ENCODE peak calls at places on chromosomes 7 and 10, in ten cellular contexts. O, L, H, D, T, C, J, V, Y and X are unnamed samples.

GRCh38 chr10:71679425-71679824 is 40.2 kb downstream of the C10orf105 start:
- DNase-seq in O (no peak), L (no peak), H (no peak), D (no peak), T (no peak), C (no peak), J (no peak), V (no peak), Y (no peak), X (no peak)

GRCh38 chr10:100357073-100357858 is 10.2 kb downstream of the SCD start:
- DNase-seq in O (no peak), L (no peak), H (no peak), D (no peak), T (no peak), C (no peak), J (no peak), V (no peak), Y (no peak), X (no peak)

GRCh38 chr10:122251459-122252255 is 19.4 kb upstream of the BTBD16 start:
- DNase-seq in O (no peak), L (no peak), H (no peak), D (no peak), T (no peak), C (no peak), J (no peak), V (no peak), Y (no peak), X (no peak)

GRCh38 chr10:98916751-98917150 is 318.9 kb downstream of the HPSE2 start:
- DNase-seq in O (no peak), L (peak; percentile 20), H (no peak), D (no peak), T (no peak), C (no peak), J (no peak), V (peak; percentile 81), Y (peak; percentile 35), X (no peak)

GRCh38 chr10:131973160-131973951 is 8.4 kb downstream of the BNIP3 start:
- DNase-seq in O (no peak), L (no peak), H (no peak), D (no peak), T (no peak), C (no peak), J (peak; percentile 65), V (no peak), Y (no peak), X (no peak)

GRCh38 chr7:157432957-157433576 is 96.3 kb downstream of the DNAJB6 start:
- DNase-seq in O (peak; percentile 64), L (peak; percentile 43), H (peak; percentile 8), D (peak; percentile 66), T (no peak), C (no peak), J (no peak), V (peak; percentile 65), Y (no peak), X (peak; percentile 72)

GRCh38 chr7:128831178-128831993 is 1.2 kb downstream of the FLNC start:
- DNase-seq in O (peak; percentile 68), L (peak; percentile 31), H (no peak), D (peak; percentile 3), T (peak; percentile 32), C (no peak), J (no peak), V (peak; percentile 89), Y (no peak), X (peak; percentile 76)

GRCh38 chr7:474605-475424 is 44.8 kb downstream of the PDGFA start:
- DNase-seq in O (no peak), L (no peak), H (no peak), D (no peak), T (no peak), C (no peak), J (peak; percentile 19), V (no peak), Y (no peak), X (no peak)

DNA sequence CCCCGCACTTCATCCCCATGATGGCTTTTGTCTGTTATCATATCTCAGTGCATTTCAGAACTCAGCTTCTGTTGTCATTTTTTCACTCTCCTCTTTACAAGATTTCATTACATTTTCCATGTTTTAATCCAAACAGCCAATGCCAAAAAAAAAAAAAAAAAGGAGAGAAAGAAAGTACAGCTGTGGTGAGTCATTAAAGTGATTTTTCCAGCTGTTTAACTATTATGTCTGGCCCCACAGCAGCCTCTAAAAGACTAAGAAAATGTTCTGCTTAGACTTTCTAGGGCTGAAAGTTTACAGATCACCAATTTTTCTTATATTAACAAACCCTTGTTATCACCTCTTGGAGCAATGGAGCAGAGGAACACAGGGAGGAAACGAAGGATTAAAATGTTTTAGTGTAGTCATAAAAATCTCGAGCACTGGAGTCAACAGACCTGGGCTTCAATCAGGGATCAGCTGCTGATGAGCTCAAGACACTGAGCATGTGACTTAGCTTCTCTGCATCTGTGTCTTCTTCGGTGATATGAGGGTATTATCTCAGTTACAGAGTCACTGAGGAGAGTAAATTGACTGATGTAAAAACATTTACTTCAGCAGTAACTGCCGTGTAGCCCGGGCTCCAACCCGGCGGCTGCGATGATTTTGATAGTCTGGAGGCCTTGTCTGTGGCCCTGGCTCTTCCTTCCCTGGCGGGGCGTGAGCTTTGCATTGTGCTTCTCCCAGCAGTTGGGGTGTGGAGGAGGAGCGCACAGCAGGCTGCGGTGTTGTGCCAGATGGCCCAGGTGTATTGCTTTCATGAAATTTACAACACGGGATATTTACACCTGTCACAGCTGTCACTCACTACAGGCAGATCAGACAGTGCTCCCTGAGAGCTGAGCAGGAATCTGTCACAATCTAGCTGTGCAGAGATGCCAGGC is 298.2 kb upstream of the FZD8 start:
- DNase-seq in O (peak; percentile 53), L (no peak), H (no peak), D (no peak), T (no peak), C (no peak), J (no peak), V (peak; percentile 33), Y (no peak), X (peak; percentile 46)
- H3K4me3 ChIP-seq in O (no peak overlapping the region), L (no peak overlapping the region), H (no peak overlapping the region), D (no peak overlapping the region), T (no peak overlapping the region), C (no peak overlapping the region), J (no peak overlapping the region), V (no peak overlapping the region), Y (no peak overlapping the region), X (no peak overlapping the region)

GRCh38 chr10:3333426-3333825 is 160.8 kb upstream of the PITRM1 start:
- DNase-seq in O (no peak), L (no peak), H (no peak), D (no peak), T (no peak), C (no peak), J (no peak), V (no peak), Y (no peak), X (no peak)

GRCh38 chr10:3331680-3332230 is 159.2 kb upstream of the PITRM1 start:
- DNase-seq in O (no peak), L (no peak), H (no peak), D (no peak), T (no peak), C (no peak), J (no peak), V (no peak), Y (no peak), X (no peak)

GRCh38 chr10:3330687-3331086 is 158.1 kb upstream of the PITRM1 start:
- DNase-seq in O (peak; percentile 88), L (peak; percentile 82), H (peak; percentile 90), D (peak; percentile 38), T (peak; percentile 5), C (peak; percentile 25), J (no peak), V (peak; percentile 57), Y (no peak), X (no peak)

GRCh38 chr10:3332732-3333131 is 160.2 kb upstream of the PITRM1 start:
- DNase-seq in O (no peak), L (no peak), H (no peak), D (no peak), T (no peak), C (no peak), J (no peak), V (no peak), Y (no peak), X (no peak)

DNA sequence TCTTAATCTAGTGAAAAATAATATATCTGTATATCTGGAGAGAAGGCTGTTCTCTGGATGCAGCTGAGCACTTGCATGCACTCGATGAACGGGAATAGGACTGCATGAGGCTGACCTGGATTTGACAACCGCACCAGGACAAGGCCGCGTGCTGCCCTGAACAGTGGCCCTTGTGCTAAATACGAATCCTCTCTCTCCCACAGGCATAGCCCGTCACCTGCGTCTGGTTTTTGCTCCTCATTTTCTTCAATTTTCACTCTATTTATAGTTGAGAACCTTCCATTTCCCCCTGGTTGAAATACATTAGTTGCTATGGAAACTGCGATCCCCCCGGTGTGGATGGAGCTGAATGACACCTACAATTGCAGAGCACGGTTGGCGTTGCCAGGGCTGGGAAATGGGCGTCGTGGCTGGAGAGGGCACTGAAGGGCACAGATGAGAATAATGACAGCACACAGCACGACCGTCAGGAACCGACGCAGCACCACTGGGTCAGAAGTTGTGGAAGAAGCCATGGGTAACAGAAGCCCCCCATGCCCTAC is 158.6 kb upstream of the PITRM1 start:
- DNase-seq in O (no peak), L (no peak), H (no peak), D (no peak), T (no peak), C (no peak), J (no peak), V (no peak), Y (no peak), X (no peak)
- H3K4me3 ChIP-seq in O (no peak overlapping the region), L (no peak overlapping the region), H (no peak overlapping the region), D (no peak overlapping the region), T (no peak overlapping the region), C (no peak overlapping the region), J (no peak overlapping the region), V (no peak overlapping the region), Y (no peak overlapping the region), X (no peak overlapping the region)

GRCh38 chr7:151086802-151087246 is 549 bp downstream of the AGAP3 start:
- DNase-seq in O (peak; percentile 76), L (no peak), H (peak; percentile 52), D (peak; percentile 30), T (peak; percentile 39), C (no peak), J (peak; percentile 61), V (peak; percentile 66), Y (no peak), X (no peak)

GRCh38 chr7:151083824-151084160 is 499 bp upstream of the TMUB1 start:
- DNase-seq in O (no peak), L (no peak), H (no peak), D (no peak), T (no peak), C (no peak), J (no peak), V (no peak), Y (no peak), X (no peak)

GRCh38 chr7:151083071-151083823 is at the start of gene TMUB1:
- DNase-seq in O (peak; percentile 82), L (no peak), H (peak; percentile 73), D (peak; percentile 49), T (peak; percentile 77), C (no peak), J (peak; percentile 85), V (peak; percentile 85), Y (no peak), X (peak; percentile 94)

GRCh38 chr7:151085691-151086620 is at the start of gene AGAP3:
- DNase-seq in O (peak; percentile 84), L (peak; percentile 44), H (peak; percentile 69), D (peak; percentile 71), T (peak; percentile 97), C (peak; percentile 77), J (peak; percentile 95), V (peak; percentile 93), Y (no peak), X (peak; percentile 94)

DNA sequence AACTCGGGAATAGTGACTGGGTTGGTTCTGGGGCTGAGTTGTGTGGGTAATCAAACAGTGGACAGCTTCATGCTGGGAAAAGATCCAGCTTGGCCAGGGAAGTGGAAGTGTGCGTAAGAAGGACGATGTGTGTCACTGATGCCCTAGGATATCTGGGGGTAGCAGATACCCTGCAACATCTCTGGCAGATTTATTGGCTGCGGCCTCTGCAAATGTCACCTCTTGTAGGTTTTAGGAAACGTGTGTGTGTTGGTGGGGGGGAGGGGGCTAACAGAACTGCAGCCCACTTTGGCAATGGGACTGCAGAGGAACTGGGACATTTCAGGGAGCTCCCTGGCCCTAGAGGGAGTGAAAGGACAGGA is 965 bp upstream of the AGAP3 start:
- DNase-seq in O (no peak), L (no peak), H (no peak), D (no peak), T (no peak), C (no peak), J (peak; percentile 46), V (peak; percentile 62), Y (no peak), X (no peak)
- H3K4me3 ChIP-seq in O (no peak overlapping the region), L (peak overlapping the region; percentile 78), H (no peak overlapping the region), D (peak overlapping the region; percentile 66), T (peak overlapping the region; percentile 72), C (peak overlapping the region; percentile 55), J (no peak overlapping the region), V (no peak overlapping the region), Y (peak overlapping the region; percentile 53), X (no peak overlapping the region)

GRCh38 chr7:69817835-69818646 is 219.8 kb downstream of the AUTS2 start:
- DNase-seq in O (no peak), L (no peak), H (no peak), D (no peak), T (no peak), C (no peak), J (no peak), V (no peak), Y (no peak), X (no peak)
- H3K4me3 ChIP-seq in O (no peak overlapping the region), L (no peak overlapping the region), H (no peak overlapping the region), D (no peak overlapping the region), T (no peak overlapping the region), C (no peak overlapping the region), J (no peak overlapping the region), V (no peak overlapping the region), Y (no peak overlapping the region), X (no peak overlapping the region)